ENCODE peak calls at places on chromosomes 5 and 9, in five cellular contexts. F, U, Q, O and P are unnamed samples.

GRCh38 chr9:105735366-105735765 is 41.0 kb downstream of the TMEM38B start:
- DNase-seq in F (no peak), U (no peak), Q (no peak), O (no peak), P (no peak)

GRCh38 chr5:77180167-77181081 is 30.1 kb upstream of the PDE8B start:
- DNase-seq in F (no peak), U (no peak), Q (peak; percentile 18), O (no peak), P (no peak)

GRCh38 chr5:138952962-138953361 is 77.8 kb upstream of the LRRTM2 start:
- DNase-seq in F (no peak), U (no peak), Q (no peak), O (no peak), P (no peak)

GRCh38 chr9:34505370-34506120 is 17.2 kb downstream of the ENHO start:
- DNase-seq in F (no peak), U (no peak), Q (no peak), O (no peak), P (no peak)

GRCh38 chr9:115134941-115135340 is 17.0 kb upstream of the TNC start:
- DNase-seq in F (no peak), U (no peak), Q (peak; percentile 71), O (no peak), P (peak; percentile 88)

GRCh38 chr5:75461679-75462078 is 49.8 kb downstream of the CERT1 start:
- DNase-seq in F (no peak), U (no peak), Q (peak; percentile 17), O (no peak), P (peak; percentile 44)

GRCh38 chr5:4542145-4542778 is 597.9 kb upstream of the ADAMTS16 start:
- DNase-seq in F (no peak), U (no peak), Q (no peak), O (no peak), P (no peak)

GRCh38 chr5:159104759-159105317 is 5.1 kb upstream of the EBF1 start:
- DNase-seq in F (no peak), U (peak; percentile 20), Q (no peak), O (no peak), P (no peak)

GRCh38 chr9:39588056-39588814 is 232.8 kb downstream of the SPATA31A1 start:
- DNase-seq in F (no peak), U (no peak), Q (no peak), O (no peak), P (no peak)

GRCh38 chr5:164013077-164013670 is 507.8 kb downstream of the MAT2B start:
- DNase-seq in F (peak; percentile 91), U (peak; percentile 78), Q (peak; percentile 77), O (peak; percentile 41), P (peak; percentile 86)

GRCh38 chr5:146805099-146805498 is 73.5 kb downstream of the PPP2R2B start:
- DNase-seq in F (no peak), U (no peak), Q (no peak), O (no peak), P (no peak)

GRCh38 chr9:3401556-3401955 is 124.2 kb downstream of the RFX3 start:
- DNase-seq in F (no peak), U (peak; percentile 66), Q (no peak), O (no peak), P (no peak)

GRCh38 chr9:116998305-116998704 is 311.2 kb downstream of the TRIM32 start:
- DNase-seq in F (peak; percentile 56), U (peak; percentile 54), Q (peak; percentile 55), O (no peak), P (peak; percentile 37)

GRCh38 chr9:127923046-127923445 is 6.2 kb upstream of the ST6GALNAC4 start:
- DNase-seq in F (peak; percentile 99), U (no peak), Q (no peak), O (no peak), P (no peak)

DNA sequence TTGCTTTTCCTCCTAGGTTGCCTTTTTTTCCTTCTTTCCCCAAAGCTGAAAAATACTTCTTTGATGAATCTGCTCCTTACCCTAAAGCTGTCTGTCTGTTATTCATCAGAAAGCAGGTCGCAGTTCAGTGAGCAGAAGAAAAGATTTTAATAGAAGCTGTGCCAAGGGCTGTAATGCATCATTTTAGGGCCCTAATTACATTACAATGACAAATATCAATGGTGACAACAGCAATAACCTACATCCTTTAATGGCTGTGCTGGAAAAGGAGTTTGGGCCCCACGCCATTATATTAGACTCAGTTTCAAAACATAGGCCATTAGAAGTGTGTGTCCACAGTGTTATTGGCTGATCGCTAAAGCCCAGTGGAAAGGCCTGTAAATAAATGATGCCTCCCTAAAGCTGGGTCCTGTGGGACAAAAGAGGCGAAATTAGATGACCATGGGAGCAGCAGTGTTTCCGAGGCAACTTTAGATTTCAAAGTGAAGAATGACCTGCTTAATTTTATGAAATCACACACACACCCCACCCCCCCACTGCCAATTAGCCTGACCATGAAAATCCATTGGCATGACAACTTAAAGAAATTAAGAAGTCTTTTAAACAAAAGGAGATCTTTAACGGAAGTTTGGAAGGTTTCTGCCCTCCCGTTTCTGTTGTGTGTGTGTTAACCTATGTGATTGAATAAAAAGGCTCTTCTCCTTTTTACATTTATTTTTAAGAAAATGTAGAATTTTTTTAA is 38.4 kb downstream of the TLE4 start:
- DNase-seq in F (no peak), U (peak; percentile 52), Q (peak; percentile 26), O (no peak), P (peak; percentile 45)
- H3K4me3 ChIP-seq in F (no peak overlapping the region), U (no peak overlapping the region), Q (no peak overlapping the region), O (no peak overlapping the region), P (no peak overlapping the region)

GRCh38 chr5:124908603-124909451 is 162.4 kb upstream of the ZNF608 start:
- DNase-seq in F (peak; percentile 8), U (no peak), Q (peak; percentile 79), O (no peak), P (peak; percentile 18)

GRCh38 chr5:124905256-124905655 is 158.8 kb upstream of the ZNF608 start:
- DNase-seq in F (no peak), U (no peak), Q (no peak), O (no peak), P (no peak)

GRCh38 chr5:124907098-124907644 is 160.7 kb upstream of the ZNF608 start:
- DNase-seq in F (no peak), U (no peak), Q (no peak), O (no peak), P (no peak)

GRCh38 chr5:124906339-124907097 is 160.1 kb upstream of the ZNF608 start:
- DNase-seq in F (peak; percentile 25), U (no peak), Q (peak; percentile 90), O (no peak), P (peak; percentile 79)

GRCh38 chr5:124905756-124906155 is 159.3 kb upstream of the ZNF608 start:
- DNase-seq in F (no peak), U (no peak), Q (no peak), O (no peak), P (no peak)
- H3K9ac ChIP-seq in F (no peak overlapping the region), U (no peak overlapping the region), Q (no peak overlapping the region), O (no peak overlapping the region), P (no peak overlapping the region)

GRCh38 chr5:40833712-40834229 is 1.3 kb downstream of the RPL37 start:
- DNase-seq in F (no peak), U (no peak), Q (no peak), O (no peak), P (no peak)

GRCh38 chr5:40832345-40832744 is 2.7 kb downstream of the RPL37 start:
- DNase-seq in F (peak; percentile 17), U (no peak), Q (no peak), O (no peak), P (peak; percentile 30)

GRCh38 chr5:40834391-40834848 is 602 bp downstream of the RPL37 start:
- DNase-seq in F (peak; percentile 43), U (no peak), Q (peak; percentile 58), O (no peak), P (peak; percentile 33)

GRCh38 chr5:40838076-40838475 is 3.1 kb upstream of the RPL37 start:
- DNase-seq in F (no peak), U (no peak), Q (no peak), O (no peak), P (no peak)

GRCh38 chr5:40834849-40835787 is at the start of gene RPL37:
- DNase-seq in F (peak; percentile 99), U (peak; percentile 88), Q (peak; percentile 98), O (peak; percentile 91), P (peak; percentile 97)
- H4K91ac ChIP-seq in F (peak within 1 kb of the TSS; percentile 84), U (no peak within 1 kb of the TSS), Q (peak within 1 kb of the TSS; percentile 40), O (peak within 1 kb of the TSS; percentile 94), P (peak within 1 kb of the TSS; percentile 98)

DNA sequence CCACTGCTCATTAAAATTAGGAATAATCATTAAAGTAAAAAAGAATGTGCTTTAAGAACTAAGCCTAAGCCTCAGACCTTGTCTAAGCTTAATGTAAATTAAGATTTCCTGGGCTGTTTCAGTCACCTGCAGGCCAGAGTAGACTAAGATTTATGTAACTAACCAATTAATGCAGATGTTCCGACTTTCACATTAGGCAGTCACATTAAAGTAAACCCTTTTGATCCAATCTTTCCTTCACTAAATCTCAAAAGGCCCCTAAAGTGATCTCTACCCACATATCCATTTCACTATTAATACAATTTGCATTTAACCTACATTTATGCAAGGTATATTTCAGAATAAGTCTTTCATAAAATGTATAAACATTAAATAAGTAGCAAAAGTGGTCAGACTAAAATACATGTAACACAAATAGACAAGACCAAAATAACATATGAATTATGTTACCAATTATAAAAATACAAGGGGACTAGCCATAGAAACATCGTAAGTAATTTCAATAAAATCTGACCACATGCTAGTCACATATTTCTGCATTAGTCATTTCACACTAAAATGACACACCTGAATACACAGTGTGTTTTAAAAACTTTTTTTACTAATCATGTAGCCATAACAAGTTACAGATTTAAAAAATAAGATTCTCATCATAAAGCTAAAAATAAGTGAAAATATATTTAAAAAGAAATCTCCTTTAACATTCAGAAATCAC is 7.7 kb downstream of the NR3C1 start:
- DNase-seq in F (no peak), U (no peak), Q (no peak), O (no peak), P (no peak)
- H3K4me3 ChIP-seq in F (no peak overlapping the region), U (no peak overlapping the region), Q (peak overlapping the region; percentile 89), O (no peak overlapping the region), P (no peak overlapping the region)

DNA sequence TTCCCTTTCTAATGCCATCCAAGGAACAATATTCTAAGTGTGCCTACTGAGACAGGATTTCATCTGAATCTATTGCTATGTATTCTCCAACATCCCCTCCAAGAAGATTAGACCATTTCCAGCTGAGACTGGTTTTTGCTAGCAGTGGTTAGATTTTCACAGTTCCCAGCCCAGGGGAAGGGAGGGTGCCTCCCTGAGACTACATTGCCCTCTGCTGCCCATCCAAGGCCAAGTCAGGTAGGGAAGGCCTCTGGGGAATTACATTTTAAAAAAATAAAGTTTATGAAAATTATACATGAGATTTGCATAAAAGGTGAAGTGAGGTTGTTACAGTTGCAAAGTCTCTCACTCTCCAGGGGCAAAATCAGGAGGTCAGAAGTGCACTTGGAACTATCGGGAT is 28.0 kb upstream of the SYK start:
- DNase-seq in F (peak; percentile 17), U (no peak), Q (no peak), O (no peak), P (no peak)
- H3K9ac ChIP-seq in F (no peak overlapping the region), U (no peak overlapping the region), Q (no peak overlapping the region), O (no peak overlapping the region), P (no peak overlapping the region)

GRCh38 chr5:1540166-1540565 is 16.4 kb upstream of the LPCAT1 start:
- DNase-seq in F (peak; percentile 26), U (no peak), Q (no peak), O (no peak), P (no peak)

GRCh38 chr5:1537166-1538154 is 13.7 kb upstream of the LPCAT1 start:
- DNase-seq in F (peak; percentile 49), U (no peak), Q (no peak), O (no peak), P (no peak)

GRCh38 chr5:1538276-1538675 is 14.5 kb upstream of the LPCAT1 start:
- DNase-seq in F (no peak), U (no peak), Q (no peak), O (no peak), P (no peak)

GRCh38 chr5:1540831-1541661 is 17.3 kb upstream of the LPCAT1 start:
- DNase-seq in F (no peak), U (no peak), Q (no peak), O (no peak), P (no peak)

GRCh38 chr5:1538741-1539392 is 15.1 kb upstream of the LPCAT1 start:
- DNase-seq in F (no peak), U (no peak), Q (no peak), O (no peak), P (no peak)
- H4K91ac ChIP-seq in F (no peak overlapping the region), U (no peak overlapping the region), Q (no peak overlapping the region), O (no peak overlapping the region), P (no peak overlapping the region)